ENCODE peak calls at places on chromosomes 4 and X, in seven cellular contexts. E is K562, J is H1, G is stomach, K is sigmoid colon, C is suprapubic skin, T is HepG2. O is an unnamed sample.

GRCh38 chr4:173415092-173415491 is 16.2 kb upstream of the SCRG1 start:
- DNase-seq in C (no peak), K (no peak), G (no peak), T (no peak), E (no peak), J (no peak), O (no peak)

GRCh38 chr4:1754336-1754735 is 33.0 kb downstream of the TACC3 start:
- DNase-seq in K (no peak), C (no peak), T (no peak), G (no peak), J (no peak), E (no peak), O (no peak)

GRCh38 chrX:71615954-71616353 is 2.4 kb downstream of the CXCR3 start:
- DNase-seq in K (peak), C (no peak), T (no peak), G (no peak), J (no peak), E (no peak), O (no peak)

GRCh38 chrX:45803383-45803921 is 602.8 kb upstream of the DIPK2B start:
- DNase-seq in G (no peak), K (no peak), T (no peak), J (no peak), C (no peak), E (no peak), O (no peak)

GRCh38 chr4:153611679-153612078 is 72.4 kb upstream of the TLR2 start:
- DNase-seq in J (no peak), T (no peak), K (no peak), G (no peak), E (no peak), C (no peak), O (no peak)

GRCh38 chr4:77797239-77797638 is 21.9 kb downstream of the CNOT6L start:
- DNase-seq in K (no peak), G (no peak), J (no peak), E (no peak), C (no peak), T (peak), O (no peak)

GRCh38 chrX:99117011-99117410 is 1293.1 kb downstream of the PCDH19 start:
- DNase-seq in T (no peak), J (peak), G (no peak), E (no peak), C (no peak), K (no peak), O (no peak)

GRCh38 chr4:109967798-109968520 is 55.3 kb downstream of the EGF start:
- DNase-seq in G (no peak), E (no peak), J (no peak), K (no peak), T (no peak), C (no peak), O (peak)

GRCh38 chr4:149993030-149993429 is 85.2 kb upstream of the DCLK2 start:
- DNase-seq in E (no peak), K (no peak), T (no peak), C (no peak), G (no peak), J (no peak), O (no peak)

GRCh38 chr4:3727847-3728469 is 38.2 kb upstream of the ADRA2C start:
- DNase-seq in J (no peak), C (no peak), G (no peak), T (no peak), K (no peak), E (no peak), O (no peak)

GRCh38 chrX:138150709-138151108 is 560.8 kb downstream of the FGF13 start:
- DNase-seq in K (no peak), G (no peak), J (no peak), C (no peak), T (no peak), E (no peak), O (no peak)

GRCh38 chr4:148770848-148771247 is 328.6 kb upstream of the NR3C2 start:
- DNase-seq in T (no peak), E (no peak), J (no peak), G (no peak), C (no peak), K (no peak), O (no peak)

GRCh38 chr4:152536545-152537182 is 772 bp upstream of the FBXW7 start:
- DNase-seq in C (no peak), T (peak), G (no peak), E (peak), K (no peak), J (no peak), O (peak)

GRCh38 chr4:870951-871350 is 45.0 kb upstream of the CPLX1 start:
- DNase-seq in J (no peak), T (no peak), E (no peak), K (no peak), C (no peak), G (no peak), O (no peak)

GRCh38 chr4:113574636-113575103 is 186.9 kb downstream of the CAMK2D start:
- DNase-seq in E (no peak), C (no peak), G (no peak), J (no peak), K (no peak), T (no peak), O (no peak)

GRCh38 chr4:87589531-87589930 is 18.8 kb upstream of the DSPP start:
- DNase-seq in J (no peak), G (no peak), C (no peak), E (no peak), K (no peak), T (no peak), O (no peak)

GRCh38 chr4:126915999-126916625 is 716.6 kb upstream of the INTU start:
- DNase-seq in T (no peak), J (no peak), G (no peak), K (no peak), C (no peak), E (no peak), O (no peak)

GRCh38 chrX:17617794-17618193 is 119.5 kb upstream of the SCML1 start:
- DNase-seq in K (no peak), C (no peak), J (no peak), T (no peak), G (no peak), E (no peak), O (no peak)

GRCh38 chr4:121706595-121707021 is 9.8 kb upstream of the ANXA5 start:
- DNase-seq in G (no peak), J (no peak), E (no peak), K (no peak), C (no peak), T (no peak), O (no peak)

GRCh38 chr4:95693594-95693993 is 144.8 kb upstream of the UNC5C start:
- DNase-seq in T (no peak), K (no peak), E (no peak), G (no peak), C (no peak), J (peak), O (no peak)

GRCh38 chr4:2954358-2955185 is 8.6 kb downstream of the NOP14 start:
- DNase-seq in J (no peak), K (no peak), G (no peak), E (peak), T (no peak), C (no peak), O (no peak)

GRCh38 chrX:127888767-127889166 is 163.4 kb downstream of the ACTRT1 start:
- DNase-seq in J (no peak), E (no peak), G (no peak), T (no peak), C (no peak), K (no peak), O (no peak)

GRCh38 chr4:117986331-117986730 is 48.0 kb upstream of the NDST3 start:
- DNase-seq in J (no peak), G (no peak), C (no peak), K (no peak), E (no peak), T (no peak), O (no peak)

GRCh38 chrX:106802063-106802387 is 448 bp upstream of the TBC1D8B start:
- DNase-seq in T (peak), J (no peak), K (no peak), G (no peak), E (no peak), C (no peak), O (no peak)

GRCh38 chr4:72448231-72448630 is 120.8 kb downstream of the ADAMTS3 start:
- DNase-seq in T (no peak), K (no peak), J (no peak), C (no peak), G (no peak), E (no peak), O (no peak)

GRCh38 chrX:21438792-21439191 is 64.6 kb downstream of the CNKSR2 start:
- DNase-seq in G (no peak), E (no peak), T (no peak), C (no peak), K (no peak), J (no peak), O (no peak)

GRCh38 chr4:26613242-26613641 is 29.4 kb downstream of the TBC1D19 start:
- DNase-seq in T (no peak), J (no peak), K (no peak), E (no peak), G (no peak), C (no peak), O (no peak)

GRCh38 chr4:169615467-169616106 is 3.2 kb upstream of the NEK1 start:
- DNase-seq in C (no peak), T (no peak), E (no peak), K (no peak), G (no peak), J (no peak), O (no peak)

GRCh38 chr4:10741961-10742699 is 57.6 kb upstream of the CLNK start:
- DNase-seq in G (no peak), T (no peak), K (no peak), C (no peak), J (no peak), E (no peak), O (no peak)
- TF ChIP-seq EP300 in G (no peak), T (no peak), K (no peak), C (no peak), J (no peak), E (no peak), O (no peak)

GRCh38 chrX:31200430-31200829 is 128.6 kb upstream of the FTHL17 start:
- DNase-seq in K (no peak), C (no peak), E (no peak), J (no peak), G (no peak), T (no peak), O (no peak)

GRCh38 chrX:31201503-31201902 is 129.7 kb upstream of the FTHL17 start:
- DNase-seq in E (no peak), G (no peak), J (no peak), C (no peak), T (no peak), K (no peak), O (no peak)

GRCh38 chrX:31199051-31199769 is 127.4 kb upstream of the FTHL17 start:
- DNase-seq in C (no peak), T (no peak), K (no peak), E (no peak), G (no peak), J (no peak), O (no peak)

DNA sequence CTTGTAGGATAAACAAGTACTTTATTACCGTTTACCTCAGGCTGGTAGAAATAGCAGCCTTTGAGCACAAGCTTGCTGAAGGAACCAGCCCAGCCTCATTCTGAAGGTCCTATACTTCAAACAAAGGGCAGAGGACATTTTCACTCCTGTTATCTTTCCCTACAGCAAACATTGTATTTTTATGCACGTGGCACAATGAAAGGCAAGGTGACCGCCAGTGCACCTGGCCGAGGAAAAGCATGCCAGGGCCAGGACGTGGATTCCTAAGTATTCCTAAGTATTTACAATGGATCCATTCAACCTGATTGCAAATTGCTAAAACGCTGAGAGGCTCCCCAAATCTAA is 127.9 kb upstream of the FTHL17 start:
- DNase-seq in T (peak), J (no peak), C (no peak), E (no peak), K (no peak), G (peak), O (peak)
- TF ChIP-seq POLR2A in T (no peak), J (no peak), C (no peak), E (no peak), K (no peak), G (no peak), O (no peak)

GRCh38 chr4:84751707-84752106 is 168.8 kb downstream of the CDS1 start:
- DNase-seq in C (no peak), K (no peak), G (no peak), T (no peak), J (no peak), E (no peak), O (no peak)
- TF ChIP-seq POLR2AphosphoS5 in C (no peak), K (no peak), G (no peak), T (no peak), J (no peak), E (no peak), O (no peak)

GRCh38 chr4:37400326-37400881 is 155.9 kb downstream of the NWD2 start:
- DNase-seq in G (no peak), T (no peak), J (no peak), E (no peak), K (no peak), C (no peak), O (no peak)
- TF ChIP-seq EP300 in G (no peak), T (no peak), J (no peak), E (no peak), K (no peak), C (no peak), O (no peak)